ENCODE peak calls at places on chromosomes 5 and 9, in seven cellular contexts. N, W, F, R, D, P and B are unnamed samples. For H3K4me1 and H3K36me3, the result is how much of the 10 kb centered on the place peaks cover.

GRCh38 chr9:4678679-4679267 is 596 bp upstream of the CDC37L1 start:
- DNase-seq in F (peak), W (no peak), N (peak), P (no peak), D (peak), R (no peak), B (peak)

GRCh38 chr9:22041329-22041728 is 32.2 kb upstream of the CDKN2B start:
- DNase-seq in W (no peak), F (no peak), N (no peak), P (no peak), D (peak), R (no peak), B (no peak)

GRCh38 chr9:97982191-97982718 is 886 bp upstream of the ANP32B start:
- DNase-seq in D (peak), R (no peak), W (no peak), P (no peak), N (no peak), F (no peak), B (no peak)

GRCh38 chr9:97721396-97721795 is 24.3 kb upstream of the XPA start:
- DNase-seq in F (no peak), N (no peak), W (no peak), P (no peak), D (peak), R (no peak), B (no peak)

GRCh38 chr5:2532809-2533208 is 218.7 kb downstream of the IRX2 start:
- DNase-seq in P (no peak), F (no peak), D (no peak), R (no peak), W (no peak), N (no peak), B (no peak)

GRCh38 chr5:125134216-125135081 is 388.0 kb upstream of the ZNF608 start:
- DNase-seq in W (no peak), D (peak), N (no peak), P (no peak), R (no peak), F (peak), B (no peak)

GRCh38 chr9:4973246-4973645 is 11.8 kb upstream of the JAK2 start:
- DNase-seq in N (no peak), F (no peak), W (no peak), D (peak), R (no peak), P (no peak), B (no peak)

GRCh38 chr5:2182020-2182419 is 299.3 kb upstream of the IRX4 start:
- DNase-seq in R (no peak), W (no peak), P (no peak), F (no peak), N (no peak), D (no peak), B (no peak)

GRCh38 chr5:73486119-73486899 is 11.9 kb upstream of the BTF3 start:
- DNase-seq in N (no peak), W (no peak), F (no peak), P (peak), R (no peak), D (no peak), B (no peak)

GRCh38 chr5:81826128-81826527 is 75.2 kb upstream of the SSBP2 start:
- DNase-seq in P (no peak), W (no peak), D (peak), N (no peak), F (no peak), R (no peak), B (no peak)

GRCh38 chr9:35828716-35829083 is at the start of gene FAM221B:
- DNase-seq in N (peak), P (no peak), F (no peak), W (no peak), D (peak), R (no peak), B (no peak)

GRCh38 chr5:173542159-173542558 is 74.3 kb downstream of the BOD1 start:
- DNase-seq in N (no peak), W (no peak), D (no peak), P (no peak), R (no peak), F (no peak), B (no peak)

GRCh38 chr5:173538654-173539053 is 77.8 kb downstream of the BOD1 start:
- DNase-seq in D (no peak), W (no peak), R (no peak), F (no peak), N (no peak), P (no peak), B (no peak)

GRCh38 chr5:173538018-173538417 is 78.4 kb downstream of the BOD1 start:
- DNase-seq in P (no peak), R (peak), W (no peak), N (no peak), F (no peak), D (no peak), B (no peak)

GRCh38 chr5:173547579-173547978 is 68.9 kb downstream of the BOD1 start:
- DNase-seq in N (no peak), P (no peak), D (peak), R (no peak), W (no peak), F (peak), B (no peak)

GRCh38 chr5:173542964-173543363 is 73.5 kb downstream of the BOD1 start:
- DNase-seq in R (no peak), W (no peak), F (no peak), N (no peak), D (no peak), P (no peak), B (no peak)
- H3K4me1 ChIP-seq in R (under half), W (under half), F (under half), N (under half), D (under half), P (under half), B (under half)

DNA sequence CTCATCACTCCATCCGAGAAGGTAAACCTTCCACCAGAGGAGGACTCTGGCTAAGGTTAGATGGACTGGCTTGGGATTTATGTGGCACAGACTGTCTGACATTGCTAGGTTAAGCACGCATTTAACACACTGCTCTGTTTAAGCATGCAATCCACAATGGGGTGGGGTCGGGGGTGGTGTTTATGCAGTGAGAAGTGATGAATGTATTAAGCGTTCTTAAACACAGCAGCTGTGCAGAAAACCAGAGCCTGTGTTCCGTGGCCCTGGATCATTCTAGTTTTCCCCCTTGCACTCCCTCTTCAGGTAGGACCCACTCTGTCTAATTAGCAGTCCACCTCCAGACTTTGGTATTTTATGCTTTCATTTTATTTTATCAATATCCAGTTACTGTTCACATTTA is 46.4 kb downstream of the STXBP1 start:
- DNase-seq in F (no peak), R (no peak), D (no peak), W (no peak), P (no peak), N (no peak), B (no peak)
- H3K36me3 ChIP-seq in F (under half), R (half or more), D (under half), W (under half), P (under half), N (under half), B (under half)

GRCh38 chr5:79875230-79875629 is 115.8 kb downstream of the MTX3 start:
- DNase-seq in R (peak), N (no peak), F (no peak), P (no peak), D (peak), W (no peak), B (no peak)
- H3K27ac ChIP-seq in R (peak), N (no peak), F (no peak), P (no peak), D (no peak), W (no peak), B (no peak)

DNA sequence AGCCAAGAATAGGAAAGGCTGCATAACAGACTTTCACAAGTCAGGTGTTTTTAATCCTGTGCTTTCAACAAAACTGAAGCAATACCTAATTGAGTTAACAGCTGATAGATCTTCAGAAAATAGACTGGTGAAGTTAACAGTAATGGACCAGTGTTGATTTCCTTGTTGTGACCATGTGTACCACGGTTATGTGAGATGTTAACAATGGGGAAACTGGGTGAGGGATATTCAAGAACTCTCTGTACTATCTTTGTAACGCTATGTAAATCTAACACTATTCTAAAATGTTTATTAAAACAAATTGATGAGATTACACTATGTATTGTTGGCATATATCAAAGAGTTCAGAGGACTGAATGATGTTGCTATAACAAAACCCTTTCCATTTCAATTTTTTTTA is 36.9 kb downstream of the MACROH2A1 start:
- DNase-seq in N (no peak), D (no peak), W (no peak), R (no peak), P (no peak), F (no peak), B (no peak)
- H3K4me1 ChIP-seq in N (under half), D (under half), W (under half), R (under half), P (under half), F (under half), B (under half)

GRCh38 chr9:104817437-104817836 is 53.5 kb downstream of the NIPSNAP3B start:
- DNase-seq in W (no peak), P (no peak), D (no peak), N (no peak), R (no peak), F (no peak), B (no peak)

GRCh38 chr9:104819033-104819432 is 55.1 kb downstream of the NIPSNAP3B start:
- DNase-seq in F (no peak), P (no peak), R (no peak), W (no peak), N (no peak), D (no peak), B (no peak)

GRCh38 chr9:104810421-104811339 is 46.8 kb downstream of the NIPSNAP3B start:
- DNase-seq in F (no peak), R (no peak), D (peak), W (no peak), N (peak), P (no peak), B (no peak)

GRCh38 chr9:104820336-104820735 is 56.4 kb downstream of the NIPSNAP3B start:
- DNase-seq in R (no peak), F (no peak), D (no peak), P (no peak), N (no peak), W (no peak), B (no peak)

GRCh38 chr9:104815851-104816565 is 52.1 kb downstream of the NIPSNAP3B start:
- DNase-seq in F (no peak), P (no peak), W (no peak), R (no peak), D (no peak), N (no peak), B (no peak)
- H3K36me3 ChIP-seq in F (under half), P (under half), W (under half), R (half or more), D (under half), N (under half), B (under half)

DNA sequence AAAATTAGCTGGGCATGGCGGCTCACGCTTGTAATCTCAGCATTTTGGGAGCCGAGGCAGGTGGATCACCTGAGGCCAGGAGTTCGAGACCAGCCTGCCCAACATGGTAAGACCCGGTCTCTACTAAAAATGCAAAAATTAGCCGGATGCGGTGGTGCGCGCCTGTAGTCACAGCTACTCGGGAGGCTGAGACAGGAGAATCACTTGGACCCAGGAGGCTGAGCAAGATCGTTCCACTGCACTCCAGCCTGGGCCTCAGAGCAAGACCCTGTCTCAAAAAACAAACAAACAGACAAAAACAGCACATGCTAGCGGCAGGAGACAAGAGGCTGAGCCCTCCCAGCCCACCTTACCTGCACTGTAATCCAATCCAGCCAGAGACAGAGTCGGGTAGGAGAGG is 1.1 kb upstream of the DOLPP1 start:
- DNase-seq in R (no peak), N (peak), D (no peak), W (no peak), P (no peak), F (no peak), B (no peak)
- H3K27ac ChIP-seq in R (no peak), N (no peak), D (no peak), W (peak), P (no peak), F (no peak), B (no peak)

GRCh38 chr5:14447958-14448881 is 133.4 kb upstream of the OTULINL start:
- DNase-seq in N (no peak), W (no peak), F (peak), R (peak), D (peak), P (no peak), B (no peak)
- H3K4me1 ChIP-seq in N (under half), W (under half), F (half or more), R (half or more), D (half or more), P (under half), B (under half)

GRCh38 chr9:121323449-121324151 is 46.5 kb downstream of the STOM start:
- DNase-seq in R (peak), D (no peak), F (no peak), P (no peak), N (no peak), W (no peak), B (no peak)

GRCh38 chr9:121325387-121325786 is 44.7 kb downstream of the STOM start:
- DNase-seq in N (no peak), F (no peak), W (no peak), D (no peak), P (no peak), R (peak), B (no peak)

GRCh38 chr9:121324316-121324715 is 45.7 kb downstream of the STOM start:
- DNase-seq in F (no peak), N (no peak), P (no peak), D (peak), W (no peak), R (peak), B (no peak)

GRCh38 chr9:121326130-121326838 is 43.8 kb downstream of the STOM start:
- DNase-seq in N (no peak), D (peak), F (peak), W (no peak), P (no peak), R (peak), B (peak)

DNA sequence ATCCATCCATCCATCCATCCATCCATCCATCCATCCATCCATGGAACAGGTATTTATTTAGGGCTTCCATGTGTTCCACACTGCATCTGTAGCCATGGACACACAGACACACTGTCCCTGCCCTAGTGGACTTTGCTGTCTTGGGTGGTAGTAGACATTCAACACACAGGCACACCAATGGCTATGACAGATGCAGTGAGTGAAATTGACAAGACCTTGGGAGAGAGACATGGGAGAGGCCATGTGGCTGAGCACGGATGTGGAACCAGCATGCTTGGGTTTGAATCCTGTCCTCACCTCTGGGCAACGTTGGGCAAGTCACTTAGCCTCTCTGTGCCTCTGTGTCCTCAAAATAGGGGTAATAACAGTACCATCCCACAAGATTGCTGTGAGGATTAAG is 45.3 kb downstream of the STOM start:
- DNase-seq in D (no peak), W (no peak), F (no peak), N (no peak), R (peak), P (no peak), B (no peak)
- H3K36me3 ChIP-seq in D (under half), W (under half), F (under half), N (under half), R (half or more), P (under half), B (under half)